ENCODE peak calls at places on chromosomes 11 and 22, in eight cellular contexts. C, M, R, N, G, U, Q and S are unnamed samples.

GRCh38 chr11:46119053-46119351 is 2.3 kb downstream of the PHF21A start:
- DNase-seq in C (no peak), M (no peak), R (no peak), N (no peak), G (no peak), U (no peak), Q (no peak), S (no peak)

GRCh38 chr11:117600261-117600783 is 196.7 kb downstream of the DSCAML1 start:
- DNase-seq in C (no peak), M (peak), R (no peak), N (no peak), G (no peak), U (no peak), Q (no peak), S (no peak)

GRCh38 chr11:38594881-38595280 is 1996.8 kb upstream of the RAG2 start:
- DNase-seq in C (no peak), M (no peak), R (no peak), N (no peak), G (no peak), U (no peak), Q (no peak), S (no peak)

GRCh38 chr11:46112961-46113617 is 8.2 kb downstream of the PHF21A start:
- DNase-seq in C (no peak), M (no peak), R (peak), N (no peak), G (no peak), U (peak), Q (no peak), S (no peak)

GRCh38 chr11:119415517-119415916 is 7.5 kb downstream of the THY1 start:
- DNase-seq in C (no peak), M (no peak), R (no peak), N (no peak), G (no peak), U (no peak), Q (no peak), S (no peak)

GRCh38 chr22:48629631-48630443 is 1197.8 kb downstream of the BRD1 start:
- DNase-seq in C (no peak), M (no peak), R (no peak), N (no peak), G (no peak), U (no peak), Q (no peak), S (no peak)

GRCh38 chr22:44281706-44282637 is 30.8 kb downstream of the SHISAL1 start:
- DNase-seq in C (no peak), M (no peak), R (no peak), N (no peak), G (no peak), U (no peak), Q (no peak), S (no peak)

GRCh38 chr11:128814856-128815705 is 52.0 kb downstream of the KCNJ1 start:
- DNase-seq in C (peak), M (peak), R (peak), N (no peak), G (no peak), U (peak), Q (peak), S (no peak)

GRCh38 chr11:7576671-7577225 is 62.9 kb downstream of the PPFIBP2 start:
- DNase-seq in C (no peak), M (peak), R (no peak), N (no peak), G (no peak), U (peak), Q (peak), S (no peak)

GRCh38 chr11:66264893-66265292 is 3.5 kb upstream of the RAB1B start:
- DNase-seq in C (no peak), M (no peak), R (no peak), N (no peak), G (no peak), U (no peak), Q (no peak), S (no peak)

GRCh38 chr11:76803023-76803422 is 19.9 kb downstream of the TSKU start:
- DNase-seq in C (no peak), M (no peak), R (no peak), N (no peak), G (peak), U (no peak), Q (no peak), S (peak)

GRCh38 chr11:64891215-64891848 is 12.9 kb upstream of the EHD1 start:
- DNase-seq in C (no peak), M (no peak), R (no peak), N (no peak), G (no peak), U (no peak), Q (no peak), S (no peak)

GRCh38 chr11:79087957-79088318 is 352.9 kb downstream of the TENM4 start:
- DNase-seq in C (no peak), M (no peak), R (no peak), N (no peak), G (no peak), U (peak), Q (no peak), S (no peak)

GRCh38 chr22:49546811-49547585 is 280.7 kb downstream of the BRD1 start:
- DNase-seq in C (no peak), M (peak), R (no peak), N (no peak), G (peak), U (no peak), Q (no peak), S (no peak)

GRCh38 chr11:10274726-10275125 is 19.3 kb downstream of the SBF2 start:
- DNase-seq in C (no peak), M (no peak), R (no peak), N (no peak), G (no peak), U (no peak), Q (no peak), S (no peak)